ENCODE peak calls at places on chromosomes 16 and 17, in five cellular contexts. One of them, this sample, is unnamed.

GRCh38 chr17:38402897-38403296 is 25.4 kb upstream of the ARHGAP23 start:
- DNase-seq in left lung: no peak
- DNase-seq in heart left ventricle: no peak
- DNase-seq in glutamatergic neuron: no peak
- DNase-seq in left ventricle myocardium inferior: no peak
- DNase-seq in this sample: no peak

GRCh38 chr17:81898029-81898866 is 3.8 kb upstream of the NPB start:
- DNase-seq in left lung: no peak
- DNase-seq in glutamatergic neuron: no peak
- DNase-seq in left ventricle myocardium inferior: no peak
- DNase-seq in heart left ventricle: no peak
- DNase-seq in this sample: no peak

GRCh38 chr17:80625627-80626026 is 81.0 kb downstream of the RPTOR start:
- DNase-seq in glutamatergic neuron: no peak
- DNase-seq in heart left ventricle: no peak
- DNase-seq in left lung: no peak
- DNase-seq in left ventricle myocardium inferior: no peak
- DNase-seq in this sample: no peak

GRCh38 chr16:84555418-84556196 is 51.1 kb upstream of the MEAK7 start:
- DNase-seq in glutamatergic neuron: peak
- DNase-seq in heart left ventricle: no peak
- DNase-seq in left lung: no peak
- DNase-seq in left ventricle myocardium inferior: no peak
- DNase-seq in this sample: no peak

GRCh38 chr16:83002351-83003334 is 375.9 kb downstream of the CDH13 start:
- DNase-seq in glutamatergic neuron: no peak
- DNase-seq in heart left ventricle: no peak
- DNase-seq in left lung: no peak
- DNase-seq in left ventricle myocardium inferior: no peak
- DNase-seq in this sample: no peak

GRCh38 chr17:29931253-29931932 is 1.4 kb upstream of the SSH2 start:
- DNase-seq in left lung: no peak
- DNase-seq in left ventricle myocardium inferior: peak
- DNase-seq in heart left ventricle: peak
- DNase-seq in glutamatergic neuron: peak
- DNase-seq in this sample: peak

GRCh38 chr16:24381470-24382118 is 125.5 kb downstream of the CACNG3 start:
- DNase-seq in heart left ventricle: no peak
- DNase-seq in left lung: no peak
- DNase-seq in glutamatergic neuron: no peak
- DNase-seq in left ventricle myocardium inferior: no peak
- DNase-seq in this sample: no peak

GRCh38 chr16:87995644-87996043 is 44.4 kb downstream of the BANP start:
- DNase-seq in glutamatergic neuron: no peak
- DNase-seq in heart left ventricle: no peak
- DNase-seq in left lung: peak
- DNase-seq in left ventricle myocardium inferior: no peak
- DNase-seq in this sample: no peak

GRCh38 chr17:13736915-13737314 is 135.2 kb upstream of the HS3ST3A1 start:
- DNase-seq in left lung: no peak
- DNase-seq in left ventricle myocardium inferior: no peak
- DNase-seq in heart left ventricle: no peak
- DNase-seq in glutamatergic neuron: no peak
- DNase-seq in this sample: no peak

GRCh38 chr17:62966426-62967110 is 533 bp downstream of the TANC2 start:
- DNase-seq in left ventricle myocardium inferior: peak
- DNase-seq in glutamatergic neuron: peak
- DNase-seq in left lung: peak
- DNase-seq in heart left ventricle: no peak
- DNase-seq in this sample: peak

GRCh38 chr17:50988427-50988826 is 122.3 kb upstream of the TOB1 start:
- DNase-seq in heart left ventricle: no peak
- DNase-seq in left lung: no peak
- DNase-seq in glutamatergic neuron: no peak
- DNase-seq in left ventricle myocardium inferior: no peak
- DNase-seq in this sample: no peak

GRCh38 chr17:62791235-62792121 is 16.6 kb downstream of the MARCHF10 start:
- DNase-seq in glutamatergic neuron: no peak
- DNase-seq in heart left ventricle: no peak
- DNase-seq in left lung: no peak
- DNase-seq in left ventricle myocardium inferior: no peak
- DNase-seq in this sample: no peak

GRCh38 chr17:55023626-55024025 is 55.1 kb downstream of the STXBP4 start:
- DNase-seq in left lung: no peak
- DNase-seq in left ventricle myocardium inferior: no peak
- DNase-seq in glutamatergic neuron: no peak
- DNase-seq in heart left ventricle: no peak
- DNase-seq in this sample: no peak

GRCh38 chr17:64938925-64939474 is 19.7 kb upstream of the LRRC37A3 start:
- DNase-seq in left lung: peak
- DNase-seq in heart left ventricle: peak
- DNase-seq in glutamatergic neuron: peak
- DNase-seq in left ventricle myocardium inferior: peak
- DNase-seq in this sample: peak

GRCh38 chr17:73650147-73650546 is 5.9 kb upstream of the SDK2 start:
- DNase-seq in heart left ventricle: no peak
- DNase-seq in left ventricle myocardium inferior: no peak
- DNase-seq in glutamatergic neuron: no peak
- DNase-seq in left lung: no peak
- DNase-seq in this sample: no peak

GRCh38 chr16:72111653-72112451 is 18.2 kb downstream of the DHX38 start:
- DNase-seq in left lung: no peak
- DNase-seq in glutamatergic neuron: no peak
- DNase-seq in left ventricle myocardium inferior: no peak
- DNase-seq in heart left ventricle: no peak
- DNase-seq in this sample: no peak

GRCh38 chr17:50649042-50649908 is 14.6 kb downstream of the ABCC3 start:
- DNase-seq in left ventricle myocardium inferior: no peak
- DNase-seq in glutamatergic neuron: no peak
- DNase-seq in heart left ventricle: no peak
- DNase-seq in left lung: no peak
- DNase-seq in this sample: no peak

GRCh38 chr17:61757168-61757567 is 106.2 kb downstream of the BRIP1 start:
- DNase-seq in left ventricle myocardium inferior: no peak
- DNase-seq in glutamatergic neuron: no peak
- DNase-seq in left lung: no peak
- DNase-seq in heart left ventricle: no peak
- DNase-seq in this sample: no peak

GRCh38 chr16:14405611-14406537 is 224.2 kb downstream of the PARN start:
- DNase-seq in left lung: peak
- DNase-seq in left ventricle myocardium inferior: no peak
- DNase-seq in heart left ventricle: no peak
- DNase-seq in glutamatergic neuron: peak
- DNase-seq in this sample: peak

GRCh38 chr16:88384222-88385111 is 1.7 kb downstream of the ZNF469 start:
- DNase-seq in left ventricle myocardium inferior: no peak
- DNase-seq in heart left ventricle: no peak
- DNase-seq in glutamatergic neuron: peak
- DNase-seq in left lung: peak
- DNase-seq in this sample: no peak

GRCh38 chr16:81366316-81366932 is 51.7 kb downstream of the GAN start:
- DNase-seq in glutamatergic neuron: no peak
- DNase-seq in left lung: no peak
- DNase-seq in heart left ventricle: no peak
- DNase-seq in left ventricle myocardium inferior: no peak
- DNase-seq in this sample: peak

GRCh38 chr17:36823850-36824677 is 113.2 kb upstream of the LHX1 start:
- DNase-seq in left lung: no peak
- DNase-seq in left ventricle myocardium inferior: no peak
- DNase-seq in glutamatergic neuron: no peak
- DNase-seq in heart left ventricle: no peak
- DNase-seq in this sample: no peak

GRCh38 chr16:10878644-10879498 is 1.9 kb downstream of the CIITA start:
- DNase-seq in glutamatergic neuron: peak
- DNase-seq in heart left ventricle: peak
- DNase-seq in left lung: peak
- DNase-seq in left ventricle myocardium inferior: peak
- DNase-seq in this sample: no peak

GRCh38 chr16:50709061-50709695 is 15.8 kb downstream of the NOD2 start:
- DNase-seq in heart left ventricle: no peak
- DNase-seq in left ventricle myocardium inferior: no peak
- DNase-seq in left lung: no peak
- DNase-seq in glutamatergic neuron: no peak
- DNase-seq in this sample: no peak

GRCh38 chr17:1490643-1491405 is 1.7 kb downstream of the MYO1C start:
- DNase-seq in left ventricle myocardium inferior: peak
- DNase-seq in left lung: peak
- DNase-seq in heart left ventricle: peak
- DNase-seq in glutamatergic neuron: peak
- DNase-seq in this sample: peak

GRCh38 chr16:47016700-47017133 is 43.2 kb upstream of the DNAJA2 start:
- DNase-seq in left lung: no peak
- DNase-seq in left ventricle myocardium inferior: no peak
- DNase-seq in heart left ventricle: no peak
- DNase-seq in glutamatergic neuron: no peak
- DNase-seq in this sample: no peak

GRCh38 chr16:23408242-23409201 is 44.5 kb downstream of the COG7 start:
- DNase-seq in heart left ventricle: peak
- DNase-seq in left ventricle myocardium inferior: peak
- DNase-seq in left lung: no peak
- DNase-seq in glutamatergic neuron: peak
- DNase-seq in this sample: no peak

GRCh38 chr17:19933221-19933620 is 44.4 kb downstream of the AKAP10 start:
- DNase-seq in heart left ventricle: no peak
- DNase-seq in left lung: no peak
- DNase-seq in glutamatergic neuron: no peak
- DNase-seq in left ventricle myocardium inferior: no peak
- DNase-seq in this sample: no peak

GRCh38 chr17:47188266-47188665 is 829 bp downstream of the CDC27 start:
- DNase-seq in left lung: no peak
- DNase-seq in left ventricle myocardium inferior: no peak
- DNase-seq in glutamatergic neuron: no peak
- DNase-seq in heart left ventricle: no peak
- DNase-seq in this sample: no peak

GRCh38 chr17:67942810-67943209 is 53.5 kb downstream of the C17orf58 start:
- DNase-seq in glutamatergic neuron: no peak
- DNase-seq in left lung: no peak
- DNase-seq in left ventricle myocardium inferior: no peak
- DNase-seq in heart left ventricle: no peak
- DNase-seq in this sample: no peak

GRCh38 chr17:82244413-82245140 is 15.7 kb downstream of the SLC16A3 start:
- DNase-seq in heart left ventricle: no peak
- DNase-seq in glutamatergic neuron: no peak
- DNase-seq in left ventricle myocardium inferior: no peak
- DNase-seq in left lung: peak
- DNase-seq in this sample: no peak

GRCh38 chr16:168424-168823 is 2.6 kb downstream of the HBM start:
- DNase-seq in left ventricle myocardium inferior: no peak
- DNase-seq in glutamatergic neuron: no peak
- DNase-seq in left lung: peak
- DNase-seq in heart left ventricle: no peak
- DNase-seq in this sample: no peak

GRCh38 chr17:41613277-41614082 is 913 bp upstream of the KRT16 start:
- DNase-seq in glutamatergic neuron: peak
- DNase-seq in left ventricle myocardium inferior: no peak
- DNase-seq in heart left ventricle: no peak
- DNase-seq in left lung: no peak
- DNase-seq in this sample: no peak

GRCh38 chr16:80585764-80586163 is 45.0 kb downstream of the DYNLRB2 start:
- DNase-seq in left lung: no peak
- DNase-seq in left ventricle myocardium inferior: no peak
- DNase-seq in glutamatergic neuron: no peak
- DNase-seq in heart left ventricle: no peak
- DNase-seq in this sample: no peak

GRCh38 chr16:68069511-68070248 is 15.5 kb upstream of the NFATC3 start:
- DNase-seq in heart left ventricle: peak
- DNase-seq in left ventricle myocardium inferior: peak
- DNase-seq in left lung: peak
- DNase-seq in glutamatergic neuron: peak
- DNase-seq in this sample: no peak
- TF ChIP-seq CTCF in heart left ventricle: no peak
- TF ChIP-seq CTCF in left ventricle myocardium inferior: no peak
- TF ChIP-seq CTCF in left lung: no peak
- TF ChIP-seq CTCF in glutamatergic neuron: no peak
- TF ChIP-seq CTCF in this sample: no peak

GRCh38 chr17:32443827-32444300 is 446 bp upstream of the PSMD11 start:
- DNase-seq in left ventricle myocardium inferior: no peak
- DNase-seq in heart left ventricle: no peak
- DNase-seq in left lung: no peak
- DNase-seq in glutamatergic neuron: no peak
- DNase-seq in this sample: no peak
- TF ChIP-seq CTCF in left ventricle myocardium inferior: no peak
- TF ChIP-seq CTCF in heart left ventricle: no peak
- TF ChIP-seq CTCF in left lung: no peak
- TF ChIP-seq CTCF in glutamatergic neuron: no peak
- TF ChIP-seq CTCF in this sample: peak

GRCh38 chr17:57675427-57675826 is 69.7 kb downstream of the CCDC182 start:
- DNase-seq in left ventricle myocardium inferior: no peak
- DNase-seq in left lung: no peak
- DNase-seq in heart left ventricle: no peak
- DNase-seq in glutamatergic neuron: no peak
- DNase-seq in this sample: no peak
- TF ChIP-seq CTCF in left ventricle myocardium inferior: no peak
- TF ChIP-seq CTCF in left lung: no peak
- TF ChIP-seq CTCF in heart left ventricle: no peak
- TF ChIP-seq CTCF in glutamatergic neuron: no peak
- TF ChIP-seq CTCF in this sample: no peak

DNA sequence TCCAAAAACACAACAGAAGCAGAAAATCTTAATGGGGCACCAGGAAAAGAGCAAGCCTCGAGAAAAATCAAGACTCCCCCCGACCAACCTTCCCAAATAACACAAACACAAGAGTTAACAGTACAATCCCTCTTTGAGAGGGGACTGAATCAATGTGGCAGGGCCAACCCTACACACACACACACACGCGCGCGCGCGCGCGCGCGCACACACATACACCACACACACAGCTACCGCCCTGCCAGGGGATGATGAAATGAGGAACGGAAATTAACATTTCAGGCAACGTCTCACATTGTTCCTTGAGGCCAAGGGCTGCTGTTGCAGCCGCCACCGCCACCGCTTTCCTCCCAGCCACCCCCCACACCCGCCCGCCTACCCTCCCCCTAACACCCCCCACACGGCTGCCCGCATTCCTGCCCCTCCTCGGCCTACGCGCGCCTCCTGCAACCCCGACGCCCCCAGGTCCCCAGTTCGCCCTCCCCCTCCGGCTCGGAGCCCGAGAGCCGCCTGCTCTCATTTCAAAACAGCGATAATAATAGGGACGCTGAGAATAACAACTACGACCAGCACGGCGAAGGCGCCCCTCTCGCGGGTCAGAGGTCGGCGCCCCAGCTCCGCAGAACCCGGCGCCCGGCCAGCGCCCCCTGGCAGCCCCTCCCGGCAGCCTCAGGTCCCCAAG is 1.2 kb downstream of the ANKRD11 start:
- DNase-seq in left ventricle myocardium inferior: peak
- DNase-seq in left lung: peak
- DNase-seq in glutamatergic neuron: peak
- DNase-seq in heart left ventricle: peak
- DNase-seq in this sample: peak
- TF ChIP-seq CTCF in left ventricle myocardium inferior: peak
- TF ChIP-seq CTCF in left lung: no peak
- TF ChIP-seq CTCF in glutamatergic neuron: peak
- TF ChIP-seq CTCF in heart left ventricle: no peak
- TF ChIP-seq CTCF in this sample: no peak

This sample was measured in nephron progenitor cell.